ENCODE peak calls at places on chromosomes 5 and 9, in ten cellular contexts. A is upper lobe of right lung; M is lower lobe of right lung; S is SK-N-SH; C is body of pancreas; P is small intestine; G is cardiac muscle cell; B is CD8-positive, alpha-beta T cell; U is aorta; V is heart left ventricle. J is an unnamed sample. For H3K4me1, the result is how much of the 10 kb centered on the place peaks cover.

GRCh38 chr5:32628049-32628803 is 42.9 kb downstream of the SUB1 start:
- DNase-seq in P (no peak), C (no peak), S (no peak), B (no peak), G (peak), A (no peak), U (no peak), M (no peak), V (peak), J (no peak)

GRCh38 chr5:134145779-134146581 is 30.8 kb downstream of the SKP1 start:
- DNase-seq in P (peak), G (peak), S (peak), U (peak), M (peak), C (peak), B (peak), V (peak), A (peak), J (no peak)

GRCh38 chr9:110255417-110256141 is 728 bp downstream of the TXN start:
- DNase-seq in S (peak), G (peak), A (peak), V (peak), U (peak), P (peak), B (no peak), M (peak), C (peak), J (peak)

GRCh38 chr5:173602423-173602822 is 14.0 kb downstream of the BOD1 start:
- DNase-seq in U (no peak), V (no peak), S (no peak), P (no peak), B (no peak), M (peak), G (peak), C (peak), A (peak), J (no peak)

GRCh38 chr9:124721109-124721850 is 49.8 kb downstream of the NR6A1 start:
- DNase-seq in V (no peak), G (peak), S (no peak), C (no peak), P (peak), M (no peak), U (no peak), B (no peak), A (no peak), J (no peak)

GRCh38 chr9:99259231-99259918 is 37.3 kb downstream of the SEC61B start:
- DNase-seq in U (peak), M (peak), A (peak), B (no peak), P (peak), G (peak), S (no peak), V (peak), C (peak), J (peak)

GRCh38 chr9:133737774-133738038 is 446 bp downstream of the SARDH start:
- DNase-seq in U (no peak), P (no peak), M (no peak), S (no peak), V (no peak), C (no peak), A (no peak), B (no peak), G (no peak), J (no peak)

GRCh38 chr5:138465288-138466057 is at the start of gene EGR1:
- DNase-seq in U (peak), V (peak), S (peak), M (peak), B (peak), P (peak), G (peak), A (peak), C (peak), J (peak)

GRCh38 chr9:112169368-112169767 is 5.7 kb downstream of the SUSD1 start:
- DNase-seq in G (no peak), S (no peak), A (no peak), C (no peak), M (no peak), B (no peak), P (peak), U (no peak), V (no peak), J (no peak)

GRCh38 chr5:180640765-180641565 is 8.4 kb downstream of the FLT4 start:
- DNase-seq in M (no peak), S (peak), B (no peak), V (peak), U (peak), G (no peak), P (no peak), C (peak), A (peak), J (peak)

GRCh38 chr9:131645078-131645776 is 94.6 kb downstream of the RAPGEF1 start:
- DNase-seq in B (no peak), A (no peak), S (no peak), V (no peak), C (no peak), U (no peak), M (no peak), G (no peak), P (no peak), J (no peak)

GRCh38 chr5:156815988-156816599 is 34.0 kb upstream of the PPP1R2B start:
- DNase-seq in V (peak), M (no peak), A (no peak), U (no peak), C (peak), S (peak), B (no peak), P (peak), G (peak), J (no peak)

GRCh38 chr5:111461261-111461671 is 51.1 kb downstream of the STARD4 start:
- DNase-seq in S (peak), B (no peak), U (no peak), V (no peak), A (no peak), G (peak), P (peak), M (no peak), C (peak), J (no peak)

GRCh38 chr5:141880961-141881801 is 3.0 kb upstream of the PCDH1 start:
- DNase-seq in P (no peak), U (no peak), B (no peak), G (no peak), M (no peak), V (peak), C (no peak), S (peak), A (no peak), J (peak)

GRCh38 chr9:114366334-114367128 is 21.3 kb downstream of the AKNA start:
- DNase-seq in C (no peak), M (no peak), S (no peak), V (no peak), B (no peak), A (peak), P (peak), U (no peak), G (peak), J (peak)

GRCh38 chr5:115634343-115635132 is 8.7 kb upstream of the TMED7 start:
- DNase-seq in B (peak), G (peak), A (peak), M (peak), V (peak), P (peak), C (peak), S (peak), U (peak), J (peak)

GRCh38 chr9:95189230-95190098 is 128.0 kb downstream of the FANCC start:
- DNase-seq in A (no peak), M (no peak), P (no peak), U (no peak), V (peak), G (peak), S (peak), B (no peak), C (no peak), J (no peak)

GRCh38 chr5:171580506-171581265 is 161.2 kb downstream of the FGF18 start:
- DNase-seq in G (peak), S (no peak), A (no peak), V (no peak), C (no peak), M (no peak), B (no peak), P (no peak), U (no peak), J (no peak)

GRCh38 chr5:1412163-1412562 is 33.1 kb downstream of the SLC6A3 start:
- DNase-seq in G (no peak), S (no peak), M (peak), A (peak), V (no peak), B (no peak), C (no peak), U (peak), P (no peak), J (peak)

GRCh38 chr5:1412621-1413020 is 32.6 kb downstream of the SLC6A3 start:
- DNase-seq in V (no peak), U (no peak), A (peak), M (no peak), G (no peak), P (no peak), C (no peak), S (no peak), B (no peak), J (peak)

GRCh38 chr5:1413611-1414241 is 31.5 kb downstream of the SLC6A3 start:
- DNase-seq in V (no peak), B (no peak), P (no peak), A (peak), G (no peak), C (no peak), S (no peak), U (peak), M (peak), J (peak)

GRCh38 chr5:1414311-1415058 is 30.8 kb downstream of the SLC6A3 start:
- DNase-seq in G (no peak), M (peak), S (peak), U (peak), V (no peak), B (no peak), P (no peak), C (no peak), A (peak), J (peak)

DNA sequence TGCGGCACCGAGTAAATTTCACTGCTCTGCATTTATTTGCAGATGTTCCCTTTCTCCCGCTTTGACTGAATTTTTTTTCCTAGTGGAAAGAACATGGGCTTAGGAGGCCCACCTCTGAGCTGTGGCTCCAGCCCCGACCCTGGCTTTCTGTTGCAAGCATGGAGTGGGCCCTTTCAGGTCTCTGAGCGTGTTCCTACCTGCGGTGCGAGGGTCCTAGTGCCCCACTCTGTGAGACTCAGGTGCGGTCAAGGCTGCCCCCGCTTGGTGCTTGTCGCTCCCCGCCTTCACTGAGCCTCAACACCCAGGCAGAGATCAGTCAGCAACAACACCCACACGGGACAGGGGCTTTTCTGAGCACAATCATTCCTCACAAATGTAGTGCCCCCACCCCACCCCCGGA is 32.0 kb downstream of the SLC6A3 start:
- DNase-seq in A (peak), S (no peak), B (no peak), G (no peak), P (no peak), M (no peak), V (no peak), C (no peak), U (peak), J (no peak)
- H3K4me1 ChIP-seq in A (under half), S (under half), B (under half), G (under half), P (under half), M (under half), V (under half), C (under half), U (under half), J (under half)

GRCh38 chr5:132463808-132464154 is 26.8 kb downstream of the IRF1 start:
- DNase-seq in P (peak), S (no peak), B (no peak), A (no peak), V (no peak), U (no peak), G (no peak), M (no peak), C (no peak), J (no peak)
- H3K4me1 ChIP-seq in P (under half), S (under half), B (half or more), A (half or more), V (half or more), U (under half), G (under half), M (half or more), C (under half), J (under half)

GRCh38 chr5:145941096-145941676 is 4.8 kb downstream of the SH3RF2 start:
- DNase-seq in V (no peak), M (no peak), P (peak), A (no peak), B (no peak), S (no peak), U (no peak), C (no peak), G (no peak), J (no peak)
- H3K4me1 ChIP-seq in V (under half), M (under half), P (under half), A (under half), B (under half), S (under half), U (under half), C (half or more), G (under half), J (under half)

GRCh38 chr5:119322948-119323629 is 32.7 kb upstream of the TNFAIP8 start:
- DNase-seq in M (no peak), P (no peak), G (peak), C (no peak), V (no peak), U (no peak), B (no peak), S (no peak), A (no peak), J (no peak)
- H3K4me1 ChIP-seq in M (under half), P (under half), G (under half), C (under half), V (under half), U (under half), B (half or more), S (under half), A (under half), J (under half)

GRCh38 chr9:136112541-136112940 is 6.1 kb downstream of the TMEM250 start:
- DNase-seq in C (no peak), M (no peak), G (no peak), U (no peak), V (no peak), B (no peak), A (no peak), S (no peak), P (no peak), J (no peak)
- H3K4me1 ChIP-seq in C (under half), M (under half), G (under half), U (under half), V (under half), B (half or more), A (under half), S (under half), P (under half), J (under half)

GRCh38 chr9:35664531-35665470 is at the start of gene ARHGEF39:
- DNase-seq in G (peak), A (peak), S (peak), V (peak), U (peak), C (peak), B (no peak), P (peak), M (peak), J (peak)
- H3K4me1 ChIP-seq in G (under half), A (under half), S (under half), V (under half), U (under half), C (under half), B (under half), P (under half), M (under half), J (under half)

DNA sequence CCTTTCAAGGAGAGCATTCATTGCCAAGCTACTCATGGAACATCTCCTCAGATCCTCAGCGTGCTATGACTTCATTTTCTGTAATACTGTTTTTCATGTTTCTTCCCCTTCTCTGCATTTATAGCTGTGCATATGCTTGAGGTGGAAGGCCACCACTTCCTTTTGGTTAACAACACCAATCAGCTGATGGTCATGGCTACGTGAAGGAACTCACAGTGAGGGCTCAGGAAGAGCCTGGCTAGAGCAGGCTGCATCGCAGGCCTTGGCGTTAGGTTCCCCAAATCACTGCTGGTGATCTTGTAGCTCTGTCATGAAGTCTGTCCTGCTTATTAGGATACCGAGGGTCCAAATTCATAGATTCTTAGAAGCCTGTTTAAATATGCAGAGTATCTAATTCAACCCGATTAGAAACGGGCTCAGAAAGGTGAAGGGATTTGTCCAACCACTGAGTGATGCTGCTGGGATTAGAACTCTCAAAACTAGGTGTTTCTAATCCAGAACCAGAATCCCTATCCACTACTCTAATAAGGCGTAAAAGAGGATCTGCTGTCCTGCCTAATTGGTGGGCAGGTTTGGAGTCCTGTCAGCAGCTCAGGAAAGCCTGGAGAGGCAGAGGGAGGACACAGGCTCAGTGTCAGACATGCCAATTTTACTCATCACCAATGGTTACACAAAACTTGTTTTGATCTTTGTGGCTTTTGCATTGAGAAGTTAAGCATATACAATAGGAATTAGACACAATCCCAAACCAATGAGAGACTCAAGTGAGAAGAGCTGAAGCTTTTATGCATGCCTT is 7.5 kb downstream of the SYK start:
- DNase-seq in C (no peak), S (no peak), A (no peak), G (no peak), M (peak), U (no peak), P (no peak), B (no peak), V (no peak), J (no peak)
- H3K4me1 ChIP-seq in C (under half), S (under half), A (under half), G (under half), M (under half), U (under half), P (under half), B (under half), V (under half), J (under half)

GRCh38 chr5:157858527-157859226 is at the start of gene CLINT1:
- DNase-seq in G (peak), C (peak), M (peak), S (peak), P (peak), V (peak), A (peak), B (peak), U (peak), J (peak)

GRCh38 chr5:157859227-157859575 is 256 bp upstream of the CLINT1 start:
- DNase-seq in A (no peak), S (no peak), V (no peak), G (no peak), U (no peak), C (no peak), P (no peak), B (no peak), M (no peak), J (no peak)

GRCh38 chr5:157855404-157855994 is 3.4 kb downstream of the CLINT1 start:
- DNase-seq in P (peak), M (no peak), G (peak), B (no peak), S (peak), A (no peak), C (peak), V (peak), U (no peak), J (no peak)

GRCh38 chr5:157860898-157861894 is 2.3 kb upstream of the CLINT1 start:
- DNase-seq in B (no peak), U (no peak), M (no peak), G (no peak), C (no peak), A (no peak), V (no peak), P (peak), S (no peak), J (no peak)

GRCh38 chr5:157857821-157858526 is 971 bp downstream of the CLINT1 start:
- DNase-seq in G (peak), B (no peak), V (no peak), P (peak), U (no peak), S (no peak), A (no peak), M (no peak), C (no peak), J (no peak)
- H3K4me1 ChIP-seq in G (under half), B (under half), V (under half), P (under half), U (under half), S (under half), A (under half), M (under half), C (under half), J (under half)

DNA sequence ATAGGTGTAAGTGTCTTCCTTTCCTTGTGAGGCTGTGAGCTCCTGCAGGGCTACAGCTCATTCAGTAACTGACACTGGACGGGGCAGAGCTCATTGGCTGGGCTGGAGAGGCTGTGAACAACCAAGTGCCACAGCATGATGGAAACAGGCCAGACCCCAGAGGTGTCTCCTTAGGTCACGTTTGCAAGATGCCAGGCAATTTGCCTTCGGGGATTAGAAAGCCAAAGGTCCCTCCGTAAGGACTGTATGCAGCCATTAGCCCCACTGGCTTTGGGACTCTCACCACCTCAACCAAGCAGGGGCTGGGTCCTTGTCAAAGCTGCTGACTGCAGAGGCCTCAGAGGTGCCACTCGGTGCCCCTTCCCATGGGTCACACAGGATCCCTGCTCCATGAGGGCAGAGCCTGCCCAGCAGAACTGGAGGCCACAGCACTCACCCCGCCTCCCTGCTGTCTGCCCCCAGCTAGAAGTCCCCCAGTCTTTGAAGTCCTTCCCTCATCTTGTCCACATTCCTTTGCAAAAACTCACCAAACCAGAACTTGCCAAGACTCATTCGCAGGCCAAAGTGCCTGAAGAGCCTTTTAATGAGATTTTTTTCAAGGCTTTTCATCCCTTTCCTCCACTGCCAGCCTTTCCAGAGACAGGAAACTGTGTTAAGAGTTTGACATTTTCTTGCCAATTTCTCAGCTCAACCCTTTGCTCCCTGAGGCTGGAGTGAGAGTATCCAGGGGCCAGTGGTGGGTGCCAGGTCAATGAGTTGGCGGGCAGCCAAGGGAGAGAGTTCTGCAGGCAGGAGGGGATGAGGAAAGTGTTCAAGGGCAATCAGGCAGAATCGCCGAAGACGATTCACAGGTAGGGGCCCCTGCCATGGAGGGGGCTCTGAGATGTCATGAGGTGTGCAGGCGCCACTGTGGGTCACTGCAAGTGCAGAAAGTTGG is 39.7 kb upstream of the SLC25A51 start:
- DNase-seq in P (no peak), V (no peak), C (peak), M (peak), S (no peak), B (no peak), A (no peak), G (peak), U (no peak), J (no peak)
- H3K4me1 ChIP-seq in P (under half), V (half or more), C (under half), M (half or more), S (half or more), B (under half), A (under half), G (under half), U (under half), J (under half)

DNA sequence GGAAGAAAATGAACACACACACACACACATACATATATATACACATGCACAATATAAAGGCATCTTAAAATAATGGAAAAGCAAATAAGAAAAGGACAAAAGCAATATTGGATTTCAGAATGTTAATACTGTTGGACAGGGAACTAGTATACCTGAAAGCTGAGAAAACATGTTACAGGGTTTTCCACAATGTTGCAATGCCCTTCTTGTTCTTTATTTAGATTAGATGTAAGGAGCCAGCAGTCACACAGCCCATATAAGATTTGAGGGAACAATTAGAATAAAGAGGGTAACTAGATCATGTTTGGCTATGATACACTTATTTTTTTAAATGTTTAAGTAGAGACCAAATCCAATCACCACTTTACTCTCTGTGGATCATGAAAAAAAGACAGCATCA is 61.7 kb downstream of the SH3TC2 start:
- DNase-seq in B (no peak), V (no peak), A (no peak), G (no peak), S (no peak), C (no peak), M (no peak), U (no peak), P (no peak), J (no peak)
- H3K4me1 ChIP-seq in B (under half), V (under half), A (under half), G (under half), S (under half), C (under half), M (under half), U (under half), P (under half), J (under half)

J was measured in kidney.